ENCODE peak calls at places on chromosomes 4 and X, in eight cellular contexts. One of them, this sample, is unnamed.

GRCh38 chr4:108492816-108493595 is 127.4 kb upstream of the RPL34 start:
- DNase-seq in mammary epithelial cell: peak; percentile 39
- DNase-seq in fibroblast of lung: peak; percentile 14
- DNase-seq in DND-41: peak; percentile 50
- DNase-seq in mesendoderm: peak; percentile 76
- DNase-seq in PC-3: peak; percentile 4
- DNase-seq in H9: peak; percentile 75
- DNase-seq in SK-N-SH: peak; percentile 19
- DNase-seq in this sample: peak; percentile 31

GRCh38 chr4:107120661-107121060 is 84.5 kb upstream of the DKK2 start:
- DNase-seq in mesendoderm: peak; percentile 56
- DNase-seq in SK-N-SH: no peak
- DNase-seq in DND-41: no peak
- DNase-seq in fibroblast of lung: no peak
- DNase-seq in PC-3: no peak
- DNase-seq in mammary epithelial cell: no peak
- DNase-seq in H9: no peak
- DNase-seq in this sample: no peak

GRCh38 chr4:47716017-47716416 is 121.8 kb downstream of the CORIN start:
- DNase-seq in mammary epithelial cell: no peak
- DNase-seq in H9: no peak
- DNase-seq in SK-N-SH: no peak
- DNase-seq in PC-3: peak; percentile 50
- DNase-seq in DND-41: no peak
- DNase-seq in fibroblast of lung: no peak
- DNase-seq in mesendoderm: no peak
- DNase-seq in this sample: no peak

GRCh38 chrX:136910565-136911040 is 30.1 kb upstream of the RBMX start:
- DNase-seq in H9: no peak
- DNase-seq in DND-41: no peak
- DNase-seq in mammary epithelial cell: no peak
- DNase-seq in SK-N-SH: no peak
- DNase-seq in fibroblast of lung: peak; percentile 40
- DNase-seq in PC-3: peak; percentile 2
- DNase-seq in mesendoderm: no peak
- DNase-seq in this sample: no peak

GRCh38 chr4:89324671-89325070 is 17.1 kb upstream of the GPRIN3 start:
- DNase-seq in mammary epithelial cell: no peak
- DNase-seq in SK-N-SH: no peak
- DNase-seq in DND-41: no peak
- DNase-seq in fibroblast of lung: peak; percentile 60
- DNase-seq in H9: no peak
- DNase-seq in mesendoderm: no peak
- DNase-seq in PC-3: no peak
- DNase-seq in this sample: no peak

GRCh38 chrX:18490816-18491215 is 65.4 kb downstream of the CDKL5 start:
- DNase-seq in PC-3: no peak
- DNase-seq in mesendoderm: no peak
- DNase-seq in SK-N-SH: no peak
- DNase-seq in H9: no peak
- DNase-seq in mammary epithelial cell: no peak
- DNase-seq in fibroblast of lung: no peak
- DNase-seq in DND-41: no peak
- DNase-seq in this sample: no peak

GRCh38 chr4:173913496-173913895 is 370.0 kb downstream of the FBXO8 start:
- DNase-seq in fibroblast of lung: no peak
- DNase-seq in mammary epithelial cell: peak; percentile 25
- DNase-seq in PC-3: no peak
- DNase-seq in H9: no peak
- DNase-seq in mesendoderm: no peak
- DNase-seq in DND-41: no peak
- DNase-seq in SK-N-SH: no peak
- DNase-seq in this sample: no peak

GRCh38 chrX:1521459-1521956 is 15.5 kb downstream of the P2RY8 start:
- DNase-seq in SK-N-SH: no peak
- DNase-seq in mammary epithelial cell: no peak
- DNase-seq in H9: peak; percentile 75
- DNase-seq in fibroblast of lung: no peak
- DNase-seq in mesendoderm: peak; percentile 81
- DNase-seq in PC-3: no peak
- DNase-seq in DND-41: peak; percentile 4
- DNase-seq in this sample: no peak

GRCh38 chr4:83561381-83561780 is 25.5 kb downstream of the GPAT3 start:
- DNase-seq in fibroblast of lung: peak; percentile 71
- DNase-seq in H9: no peak
- DNase-seq in mammary epithelial cell: peak; percentile 90
- DNase-seq in PC-3: peak; percentile 75
- DNase-seq in mesendoderm: no peak
- DNase-seq in DND-41: no peak
- DNase-seq in SK-N-SH: no peak
- DNase-seq in this sample: peak; percentile 40

GRCh38 chr4:109462297-109462696 is 28.7 kb downstream of the SEC24B start:
- DNase-seq in DND-41: no peak
- DNase-seq in mesendoderm: no peak
- DNase-seq in H9: no peak
- DNase-seq in PC-3: no peak
- DNase-seq in fibroblast of lung: peak; percentile 7
- DNase-seq in SK-N-SH: no peak
- DNase-seq in mammary epithelial cell: no peak
- DNase-seq in this sample: no peak

GRCh38 chr4:3372264-3372932 is 69.4 kb upstream of the HGFAC start:
- DNase-seq in fibroblast of lung: no peak
- DNase-seq in SK-N-SH: no peak
- DNase-seq in mesendoderm: no peak
- DNase-seq in mammary epithelial cell: no peak
- DNase-seq in DND-41: no peak
- DNase-seq in H9: no peak
- DNase-seq in PC-3: no peak
- DNase-seq in this sample: no peak

GRCh38 chr4:125741825-125742452 is 427.2 kb downstream of the FAT4 start:
- DNase-seq in mammary epithelial cell: peak; percentile 20
- DNase-seq in H9: no peak
- DNase-seq in SK-N-SH: peak; percentile 43
- DNase-seq in mesendoderm: no peak
- DNase-seq in DND-41: no peak
- DNase-seq in fibroblast of lung: peak; percentile 32
- DNase-seq in PC-3: peak; percentile 48
- DNase-seq in this sample: no peak

GRCh38 chrX:31260351-31260750 is 188.5 kb upstream of the FTHL17 start:
- DNase-seq in SK-N-SH: no peak
- DNase-seq in mammary epithelial cell: peak; percentile 53
- DNase-seq in fibroblast of lung: peak; percentile 80
- DNase-seq in mesendoderm: no peak
- DNase-seq in PC-3: no peak
- DNase-seq in H9: no peak
- DNase-seq in DND-41: no peak
- DNase-seq in this sample: no peak

GRCh38 chr4:76354517-76355473 is 48.3 kb downstream of the STBD1 start:
- DNase-seq in fibroblast of lung: no peak
- DNase-seq in mammary epithelial cell: no peak
- DNase-seq in H9: no peak
- DNase-seq in mesendoderm: no peak
- DNase-seq in SK-N-SH: no peak
- DNase-seq in PC-3: no peak
- DNase-seq in DND-41: no peak
- DNase-seq in this sample: no peak

GRCh38 chr4:27620886-27621285 is 760.2 kb downstream of the STIM2 start:
- DNase-seq in fibroblast of lung: no peak
- DNase-seq in PC-3: no peak
- DNase-seq in H9: no peak
- DNase-seq in SK-N-SH: no peak
- DNase-seq in DND-41: no peak
- DNase-seq in mammary epithelial cell: no peak
- DNase-seq in mesendoderm: no peak
- DNase-seq in this sample: no peak

GRCh38 chr4:122246551-122246950 is 94.4 kb downstream of the BLTP1 start:
- DNase-seq in DND-41: no peak
- DNase-seq in mesendoderm: no peak
- DNase-seq in mammary epithelial cell: no peak
- DNase-seq in SK-N-SH: no peak
- DNase-seq in H9: no peak
- DNase-seq in fibroblast of lung: no peak
- DNase-seq in PC-3: no peak
- DNase-seq in this sample: no peak

GRCh38 chrX:136806891-136807410 is 26.2 kb upstream of the ARHGEF6 start:
- DNase-seq in H9: no peak
- DNase-seq in fibroblast of lung: no peak
- DNase-seq in mesendoderm: no peak
- DNase-seq in mammary epithelial cell: no peak
- DNase-seq in PC-3: no peak
- DNase-seq in DND-41: no peak
- DNase-seq in SK-N-SH: no peak
- DNase-seq in this sample: no peak

GRCh38 chr4:113539408-113539807 is 222.1 kb downstream of the CAMK2D start:
- DNase-seq in mesendoderm: no peak
- DNase-seq in mammary epithelial cell: peak; percentile 39
- DNase-seq in PC-3: peak; percentile 23
- DNase-seq in SK-N-SH: no peak
- DNase-seq in H9: no peak
- DNase-seq in DND-41: no peak
- DNase-seq in fibroblast of lung: peak; percentile 86
- DNase-seq in this sample: no peak

GRCh38 chr4:42719257-42719656 is 62.4 kb upstream of the ATP8A1 start:
- DNase-seq in PC-3: no peak
- DNase-seq in mammary epithelial cell: no peak
- DNase-seq in mesendoderm: no peak
- DNase-seq in DND-41: no peak
- DNase-seq in fibroblast of lung: no peak
- DNase-seq in SK-N-SH: no peak
- DNase-seq in H9: no peak
- DNase-seq in this sample: no peak

GRCh38 chrX:99384594-99385374 is 1025.3 kb downstream of the PCDH19 start:
- DNase-seq in DND-41: no peak
- DNase-seq in mesendoderm: no peak
- DNase-seq in PC-3: no peak
- DNase-seq in SK-N-SH: no peak
- DNase-seq in mammary epithelial cell: no peak
- DNase-seq in H9: no peak
- DNase-seq in fibroblast of lung: no peak
- DNase-seq in this sample: no peak

GRCh38 chrX:99383786-99384185 is 1026.3 kb downstream of the PCDH19 start:
- DNase-seq in H9: no peak
- DNase-seq in DND-41: no peak
- DNase-seq in mesendoderm: no peak
- DNase-seq in PC-3: no peak
- DNase-seq in SK-N-SH: no peak
- DNase-seq in mammary epithelial cell: no peak
- DNase-seq in fibroblast of lung: no peak
- DNase-seq in this sample: no peak
- H3K9ac ChIP-seq in H9: no peak overlapping the region
- H3K9ac ChIP-seq in DND-41: no peak overlapping the region
- H3K9ac ChIP-seq in mesendoderm: no peak overlapping the region
- H3K9ac ChIP-seq in PC-3: no peak overlapping the region
- H3K9ac ChIP-seq in SK-N-SH: no peak overlapping the region
- H3K9ac ChIP-seq in mammary epithelial cell: no peak overlapping the region
- H3K9ac ChIP-seq in fibroblast of lung: no peak overlapping the region
- H3K9ac ChIP-seq in this sample: no peak overlapping the region

DNA sequence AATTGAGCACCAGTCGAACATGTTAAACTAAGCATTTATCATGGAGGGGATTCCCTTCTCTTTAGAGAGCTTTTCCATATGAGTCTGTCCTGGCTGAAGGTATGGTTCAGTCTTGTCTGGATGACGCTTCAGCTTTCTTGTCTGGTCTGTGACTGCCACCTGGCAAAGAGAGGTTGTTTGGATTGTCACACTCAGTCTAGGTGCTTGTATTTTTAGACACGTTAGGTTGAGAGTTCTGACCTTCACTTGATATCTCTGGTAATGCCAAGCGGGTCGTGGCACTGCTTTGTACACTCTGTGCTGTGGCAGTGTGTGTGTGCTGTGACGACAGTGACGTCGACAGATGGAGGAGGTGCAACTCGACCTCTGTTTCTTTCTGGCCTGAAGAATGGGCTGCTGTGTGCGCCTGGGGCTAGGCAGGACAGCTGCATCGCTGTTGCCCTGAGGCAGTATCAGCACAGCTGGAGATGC is 12.6 kb downstream of the NOCT start:
- DNase-seq in DND-41: no peak
- DNase-seq in H9: peak; percentile 62
- DNase-seq in PC-3: no peak
- DNase-seq in mesendoderm: no peak
- DNase-seq in SK-N-SH: no peak
- DNase-seq in fibroblast of lung: no peak
- DNase-seq in mammary epithelial cell: no peak
- DNase-seq in this sample: no peak
- H3K27me3 ChIP-seq in DND-41: no peaks in the 10 kb centered on the region
- H3K27me3 ChIP-seq in H9: no peaks in the 10 kb centered on the region
- H3K27me3 ChIP-seq in PC-3: no peaks in the 10 kb centered on the region
- H3K27me3 ChIP-seq in mesendoderm: no peaks in the 10 kb centered on the region
- H3K27me3 ChIP-seq in SK-N-SH: no peaks in the 10 kb centered on the region
- H3K27me3 ChIP-seq in fibroblast of lung: no peaks in the 10 kb centered on the region
- H3K27me3 ChIP-seq in mammary epithelial cell: no peaks in the 10 kb centered on the region
- H3K27me3 ChIP-seq in this sample: no peaks in the 10 kb centered on the region

DNA sequence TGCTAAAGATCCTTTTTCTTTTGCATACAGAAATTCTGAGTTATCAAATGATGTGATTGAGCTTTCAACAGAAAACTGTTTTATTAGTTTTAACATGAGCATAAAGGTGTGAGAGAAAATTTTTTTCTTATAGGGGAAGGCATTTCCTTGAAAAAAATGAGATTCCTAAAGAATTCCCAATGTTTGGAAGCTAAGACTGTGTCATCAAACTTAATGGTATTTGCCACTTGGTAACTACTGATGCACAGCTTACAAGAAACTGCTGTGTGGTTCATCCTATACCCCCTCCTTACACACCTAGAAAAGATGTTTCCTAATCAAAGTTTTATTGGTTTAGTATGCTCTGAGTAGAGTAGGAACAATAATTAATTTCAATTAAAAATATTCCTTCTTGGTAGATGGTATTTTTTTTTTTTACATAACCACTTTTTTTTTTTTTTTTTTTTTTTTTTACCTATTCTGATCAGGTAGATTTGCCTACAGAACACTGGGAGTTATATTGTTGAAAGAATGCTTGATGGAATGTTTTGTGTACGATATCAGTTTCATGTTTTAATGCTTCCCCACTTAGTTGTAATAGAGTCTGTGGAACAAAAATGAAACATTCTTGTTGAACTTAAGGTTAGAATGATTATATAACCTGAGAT is 6.0 kb downstream of the PTPN13 start:
- DNase-seq in mammary epithelial cell: no peak
- DNase-seq in H9: no peak
- DNase-seq in SK-N-SH: no peak
- DNase-seq in PC-3: no peak
- DNase-seq in fibroblast of lung: no peak
- DNase-seq in DND-41: no peak
- DNase-seq in mesendoderm: no peak
- DNase-seq in this sample: no peak
- H3K9ac ChIP-seq in mammary epithelial cell: no peak overlapping the region
- H3K9ac ChIP-seq in H9: no peak overlapping the region
- H3K9ac ChIP-seq in SK-N-SH: no peak overlapping the region
- H3K9ac ChIP-seq in PC-3: no peak overlapping the region
- H3K9ac ChIP-seq in fibroblast of lung: no peak overlapping the region
- H3K9ac ChIP-seq in DND-41: no peak overlapping the region
- H3K9ac ChIP-seq in mesendoderm: no peak overlapping the region
- H3K9ac ChIP-seq in this sample: no peak overlapping the region

DNA sequence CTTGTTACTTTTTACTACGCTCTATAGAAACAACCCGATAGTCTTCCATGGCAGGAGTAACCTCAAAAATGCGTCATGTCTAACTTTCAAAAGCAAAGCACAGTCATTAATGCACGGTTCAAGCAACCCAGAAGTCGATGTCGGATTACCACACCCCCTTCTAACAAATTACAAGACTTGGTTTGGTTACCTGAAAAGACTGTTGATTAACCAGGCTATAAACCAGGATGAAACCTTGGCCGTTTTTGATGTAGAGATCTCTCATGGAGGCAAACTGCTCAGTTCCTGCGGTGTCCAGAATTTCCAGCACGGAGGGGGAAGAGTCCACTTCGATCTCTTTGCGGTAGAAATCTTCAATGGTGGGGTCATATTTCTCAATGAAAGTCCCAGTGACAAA is 2.4 kb downstream of the RAP2C start:
- DNase-seq in fibroblast of lung: peak; percentile 47
- DNase-seq in SK-N-SH: no peak
- DNase-seq in mammary epithelial cell: peak; percentile 45
- DNase-seq in H9: no peak
- DNase-seq in DND-41: no peak
- DNase-seq in mesendoderm: no peak
- DNase-seq in PC-3: peak; percentile 27
- DNase-seq in this sample: no peak
- H3K27me3 ChIP-seq in fibroblast of lung: no peaks in the 10 kb centered on the region
- H3K27me3 ChIP-seq in SK-N-SH: no peaks in the 10 kb centered on the region
- H3K27me3 ChIP-seq in mammary epithelial cell: peaks cover 3% of the 10 kb centered on the region
- H3K27me3 ChIP-seq in H9: no peaks in the 10 kb centered on the region
- H3K27me3 ChIP-seq in DND-41: no peaks in the 10 kb centered on the region
- H3K27me3 ChIP-seq in mesendoderm: no peaks in the 10 kb centered on the region
- H3K27me3 ChIP-seq in PC-3: no peaks in the 10 kb centered on the region
- H3K27me3 ChIP-seq in this sample: no peaks in the 10 kb centered on the region

This sample was measured in colonic mucosa.